ENCODE peak calls at places on chromosomes 12 and 14, in four cellular contexts. D is kidney, Q is brain microvascular endothelial cell, P is kidney epithelial cell. Y is an unnamed sample.

GRCh38 chr12:113083863-113084430 is 27.4 kb downstream of the DTX1 start:
- DNase-seq in P (no peak), D (no peak), Q (no peak), Y (no peak)

GRCh38 chr12:31324845-31325523 is 966 bp downstream of the SINHCAF start:
- DNase-seq in P (no peak), D (peak), Q (peak), Y (no peak)

GRCh38 chr12:13173012-13173441 is 23.5 kb upstream of the EMP1 start:
- DNase-seq in P (no peak), D (no peak), Q (no peak), Y (no peak)

GRCh38 chr12:34625116-34625515 is 602.8 kb downstream of the ALG10 start:
- DNase-seq in P (no peak), D (no peak), Q (peak), Y (no peak)

GRCh38 chr12:32897688-32898573 is 1.4 kb upstream of the PKP2 start:
- DNase-seq in P (no peak), D (no peak), Q (no peak), Y (no peak)

GRCh38 chr12:51686727-51687126 is 95.7 kb downstream of the SCN8A start:
- DNase-seq in D (no peak), P (no peak), Q (no peak), Y (no peak)

GRCh38 chr12:85834378-85834777 is 1.8 kb downstream of the RASSF9 start:
- DNase-seq in D (no peak), P (no peak), Q (no peak), Y (no peak)

GRCh38 chr12:57498143-57498524 is 10.3 kb downstream of the MARS1 start:
- DNase-seq in P (no peak), Q (no peak), D (no peak), Y (peak)

GRCh38 chr12:47807338-47807737 is 12.4 kb downstream of the HDAC7 start:
- DNase-seq in D (no peak), Q (no peak), P (no peak), Y (no peak)

GRCh38 chr14:68088463-68088862 is 268.9 kb downstream of the RAD51B start:
- DNase-seq in Q (no peak), P (no peak), D (no peak), Y (no peak)

GRCh38 chr14:99758915-99759545 is 34.2 kb upstream of the EML1 start:
- DNase-seq in Q (no peak), P (no peak), D (peak), Y (peak)

GRCh38 chr12:108369736-108370396 is 30.8 kb upstream of the CMKLR1 start:
- DNase-seq in D (no peak), Q (no peak), P (no peak), Y (no peak)

GRCh38 chr14:104383931-104384775 is 195.4 kb upstream of the C14orf180 start:
- DNase-seq in D (peak), P (no peak), Q (no peak), Y (peak)

GRCh38 chr12:104064842-104065441 is 611 bp downstream of the HCFC2 start:
- DNase-seq in P (no peak), Q (no peak), D (peak), Y (no peak)

GRCh38 chr14:79111963-79112362 is 941.8 kb downstream of the NRXN3 start:
- DNase-seq in P (no peak), Q (no peak), D (no peak), Y (no peak)

GRCh38 chr14:70919774-70920173 is 12.5 kb downstream of the PCNX1 start:
- DNase-seq in Q (peak), P (no peak), D (no peak), Y (no peak)

GRCh38 chr14:99116741-99117295 is 155.2 kb downstream of the BCL11B start:
- DNase-seq in P (no peak), D (no peak), Q (no peak), Y (no peak)

GRCh38 chr12:22588817-22589216 is 36.2 kb upstream of the ETNK1 start:
- DNase-seq in P (no peak), D (no peak), Q (no peak), Y (no peak)

GRCh38 chr14:96735509-96735908 is 61.7 kb upstream of the VRK1 start:
- DNase-seq in Q (no peak), P (no peak), D (no peak), Y (no peak)

GRCh38 chr14:91805659-91806058 is 61.7 kb downstream of the TC2N start:
- DNase-seq in Q (no peak), P (no peak), D (no peak), Y (no peak)

GRCh38 chr14:69803753-69804152 is 6.7 kb upstream of the SLC10A1 start:
- DNase-seq in Q (no peak), P (no peak), D (no peak), Y (no peak)
- TF ChIP-seq CTCF in Q (no peak), P (no peak), D (no peak), Y (peak)

DNA sequence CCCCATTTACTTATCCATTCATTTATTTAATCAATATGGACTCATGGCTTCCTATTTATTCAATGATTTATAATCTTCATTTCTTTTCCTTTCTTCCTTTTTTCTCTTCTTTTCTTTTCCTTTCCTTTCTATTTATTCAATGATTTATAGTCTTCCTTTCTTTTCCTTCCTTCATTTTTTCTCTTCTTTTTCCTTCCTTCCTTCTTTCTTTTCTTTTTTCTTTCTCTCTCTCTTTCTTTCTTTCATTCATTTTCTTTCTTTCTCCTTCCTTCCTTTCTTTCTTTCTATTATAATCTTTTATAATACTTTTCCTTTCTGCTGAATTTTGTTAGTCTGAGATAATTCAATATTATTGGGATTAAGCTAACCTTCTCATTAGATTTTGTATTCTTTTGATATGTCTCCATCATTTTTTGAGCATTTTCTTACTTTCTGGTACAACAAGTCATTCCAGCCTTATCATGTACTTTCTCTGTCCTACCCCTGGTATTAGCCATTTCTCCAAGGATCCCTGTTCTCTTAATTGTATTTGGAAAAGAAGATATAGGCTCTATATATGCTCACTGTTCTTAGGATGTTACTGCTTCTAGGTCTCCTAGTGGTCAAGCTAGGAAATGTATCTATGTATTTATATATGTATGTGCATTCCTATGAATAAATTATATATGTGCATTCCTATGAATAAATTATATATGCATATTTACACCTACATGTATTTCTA is 12.1 kb downstream of the LACRT start:
- DNase-seq in P (no peak), Q (no peak), D (no peak), Y (no peak)
- TF ChIP-seq CTCF in P (no peak), Q (peak), D (no peak), Y (peak)

GRCh38 chr12:132019891-132020290 is 70.1 kb downstream of the EP400 start:
- DNase-seq in Q (no peak), P (no peak), D (no peak), Y (no peak)

GRCh38 chr12:132014092-132014914 is 64.6 kb downstream of the EP400 start:
- DNase-seq in Q (no peak), D (peak), P (no peak), Y (no peak)

GRCh38 chr12:132018193-132018916 is 68.6 kb downstream of the EP400 start:
- DNase-seq in P (no peak), D (no peak), Q (no peak), Y (no peak)

GRCh38 chr12:132015686-132016430 is 66.1 kb downstream of the EP400 start:
- DNase-seq in Q (no peak), D (peak), P (no peak), Y (no peak)

GRCh38 chr12:132014915-132015280 is 65.2 kb downstream of the EP400 start:
- DNase-seq in P (no peak), D (no peak), Q (no peak), Y (no peak)
- TF ChIP-seq CTCF in P (no peak), D (no peak), Q (peak), Y (no peak)

GRCh38 chr12:127711108-127711507 is 555.9 kb upstream of the TMEM132C start:
- DNase-seq in Q (no peak), P (no peak), D (no peak), Y (no peak)
- TF ChIP-seq CTCF in Q (peak), P (peak), D (no peak), Y (peak)

GRCh38 chr14:25570483-25570882 is 520.5 kb upstream of the STXBP6 start:
- DNase-seq in P (no peak), D (no peak), Q (no peak), Y (no peak)

DNA sequence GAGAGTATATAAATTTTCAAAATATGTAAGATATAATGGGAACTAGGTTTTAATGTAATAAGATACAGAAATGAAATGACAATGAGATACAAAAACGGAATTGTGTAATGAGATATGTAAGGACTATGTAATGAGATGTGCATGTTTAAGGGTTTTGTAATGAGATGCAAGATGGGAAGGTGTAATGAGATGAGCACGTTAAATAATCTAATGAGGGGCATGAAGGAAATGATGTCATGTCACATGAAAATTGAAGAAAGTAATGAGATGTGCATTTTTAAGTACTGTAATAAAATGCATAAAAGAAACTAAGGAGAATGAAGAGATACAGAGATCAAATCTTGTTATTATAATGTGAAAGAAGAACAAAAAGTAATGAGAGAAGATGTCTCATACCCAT is 525.0 kb upstream of the STXBP6 start:
- DNase-seq in P (no peak), Q (no peak), D (no peak), Y (no peak)
- TF ChIP-seq CTCF in P (no peak), Q (no peak), D (no peak), Y (no peak)

DNA sequence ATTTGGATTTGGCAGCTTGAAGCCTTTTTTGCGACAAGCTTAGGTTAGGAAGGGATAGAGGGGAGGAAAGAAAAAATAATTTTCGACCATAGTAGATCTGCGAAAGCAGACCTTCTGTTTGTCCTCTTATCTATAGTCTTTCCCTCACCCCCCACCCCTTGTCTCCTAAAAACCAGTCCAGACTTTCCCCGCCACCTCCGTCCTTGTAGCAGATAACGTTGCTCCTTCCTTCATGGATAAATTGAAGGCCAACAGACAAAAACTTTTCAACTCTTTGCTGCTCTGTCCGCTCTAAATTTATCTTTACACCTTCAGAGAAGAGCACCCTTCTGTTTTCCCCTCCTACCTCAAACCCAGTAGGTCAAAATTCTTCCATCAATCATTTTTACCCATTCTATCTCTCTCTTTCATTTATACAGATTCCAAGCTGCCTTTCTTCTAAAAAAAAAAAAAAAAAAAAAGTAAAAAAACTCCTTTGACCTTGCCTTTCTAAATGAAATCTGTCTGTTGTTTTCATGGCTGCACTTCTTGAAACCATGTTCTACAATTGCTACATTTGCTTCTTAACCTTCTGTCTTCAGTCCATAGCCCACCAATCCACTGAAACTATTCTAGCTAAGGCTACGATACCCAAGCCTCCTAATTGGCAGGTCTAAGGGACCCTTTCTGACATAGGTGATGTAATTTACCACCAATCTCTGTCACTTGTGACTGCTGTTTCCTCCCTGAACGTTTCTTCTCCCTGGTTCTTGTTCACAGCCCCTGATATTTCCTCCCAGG is 11.1 kb upstream of the NEMF start:
- DNase-seq in Q (no peak), D (no peak), P (no peak), Y (no peak)
- TF ChIP-seq CTCF in Q (no peak), D (no peak), P (no peak), Y (no peak)

GRCh38 chr12:1540690-1541089 is 53.7 kb downstream of the FBXL14 start:
- DNase-seq in D (no peak), P (no peak), Q (no peak), Y (no peak)

GRCh38 chr12:1546931-1547640 is 47.3 kb downstream of the FBXL14 start:
- DNase-seq in P (no peak), D (no peak), Q (no peak), Y (no peak)

GRCh38 chr12:1542599-1542998 is 51.8 kb downstream of the FBXL14 start:
- DNase-seq in P (no peak), Q (no peak), D (no peak), Y (no peak)

GRCh38 chr12:1544991-1545700 is 49.2 kb downstream of the FBXL14 start:
- DNase-seq in Q (no peak), D (no peak), P (no peak), Y (no peak)
- TF ChIP-seq CTCF in Q (peak), D (no peak), P (peak), Y (peak)

DNA sequence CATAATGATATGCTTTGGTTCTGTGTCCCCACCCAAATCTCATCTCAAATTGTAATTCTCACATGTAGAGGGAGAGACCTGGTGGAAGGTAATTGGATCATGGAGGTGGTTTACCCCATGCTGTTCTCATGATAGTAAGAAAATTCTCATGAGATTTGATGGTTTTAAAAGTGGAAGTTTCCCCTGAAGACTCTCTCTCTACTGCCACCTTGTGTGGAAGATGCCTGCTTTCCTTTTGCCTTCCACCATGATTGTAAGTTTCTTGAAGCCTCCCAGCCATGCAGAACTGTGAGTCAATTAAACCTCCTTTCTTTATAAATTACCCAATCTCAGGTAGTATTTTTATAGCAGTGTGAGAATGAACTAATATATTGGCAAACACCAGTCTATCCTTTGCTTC is 260.4 kb upstream of the PPFIA2 start:
- DNase-seq in Q (no peak), D (no peak), P (no peak), Y (no peak)
- TF ChIP-seq CTCF in Q (peak), D (peak), P (peak), Y (peak)

GRCh38 chr14:75277000-75277795 is 1.4 kb upstream of the FOS start:
- DNase-seq in D (peak), P (peak), Q (peak), Y (no peak)
- TF ChIP-seq CTCF in D (no peak), P (no peak), Q (no peak), Y (no peak)